ENCODE peak calls at places on chromosomes 11 and 22, in five cellular contexts. H, V, X, F and L are unnamed samples.

GRCh38 chr11:31375866-31376265 is 6.2 kb downstream of the DNAJC24 start:
- DNase-seq in X (no peak), V (no peak), F (no peak), H (no peak), L (no peak)

GRCh38 chr11:118139578-118139977 is 13.0 kb downstream of the SCN4B start:
- DNase-seq in V (no peak), H (no peak), X (no peak), F (no peak), L (peak)

GRCh38 chr22:16917144-16918003 is 90.6 kb downstream of the GAB4 start:
- DNase-seq in V (peak), X (peak), H (peak), F (peak), L (peak)

GRCh38 chr11:28961726-28962125 is 853.5 kb downstream of the METTL15 start:
- DNase-seq in X (no peak), V (no peak), F (no peak), H (no peak), L (no peak)

GRCh38 chr11:133403900-133404299 is 128.4 kb downstream of the OPCML start:
- DNase-seq in F (no peak), V (no peak), H (no peak), X (no peak), L (no peak)

GRCh38 chr22:37281646-37282384 is 493 bp upstream of the CYTH4 start:
- DNase-seq in X (no peak), F (no peak), V (no peak), H (no peak), L (no peak)

GRCh38 chr11:131584694-131585592 is 214.5 kb downstream of the NTM start:
- DNase-seq in H (no peak), V (peak), X (no peak), F (no peak), L (no peak)

GRCh38 chr22:38138961-38139360 is 28.5 kb upstream of the BAIAP2L2 start:
- DNase-seq in H (no peak), V (no peak), F (no peak), X (no peak), L (no peak)

GRCh38 chr11:14578551-14578956 is 58.4 kb upstream of the PSMA1 start:
- DNase-seq in X (peak), V (peak), H (peak), F (peak), L (peak)

GRCh38 chr11:30852091-30852490 is 265.9 kb upstream of the MPPED2 start:
- DNase-seq in X (no peak), H (no peak), F (no peak), V (no peak), L (no peak)

GRCh38 chr11:112835556-112835955 is 125.7 kb upstream of the NCAM1 start:
- DNase-seq in X (no peak), V (no peak), F (no peak), H (no peak), L (no peak)

GRCh38 chr11:107577312-107577711 is 11.8 kb upstream of the ALKBH8 start:
- DNase-seq in H (no peak), X (no peak), F (no peak), V (no peak), L (no peak)

GRCh38 chr11:133815636-133816035 is 29.7 kb downstream of the SPATA19 start:
- DNase-seq in F (no peak), V (no peak), H (no peak), X (no peak), L (no peak)

GRCh38 chr11:68330700-68331337 is 18.4 kb downstream of the LRP5 start:
- DNase-seq in F (no peak), X (no peak), H (no peak), V (no peak), L (no peak)

GRCh38 chr22:25742918-25743708 is 1.1 kb downstream of the MYO18B start:
- DNase-seq in V (peak), H (no peak), X (no peak), F (no peak), L (no peak)

GRCh38 chr11:65305501-65306268 is 9.0 kb upstream of the CDC42EP2 start:
- DNase-seq in F (peak), X (peak), V (no peak), H (peak), L (no peak)

GRCh38 chr11:10925149-10925926 is 67.5 kb upstream of the ZBED5 start:
- DNase-seq in V (no peak), X (no peak), H (no peak), F (no peak), L (no peak)

GRCh38 chr11:88508808-88509581 is 171.5 kb upstream of the CTSC start:
- DNase-seq in H (no peak), V (no peak), X (peak), F (no peak), L (no peak)

GRCh38 chr22:46417268-46417580 is 81.7 kb downstream of the TRMU start:
- DNase-seq in H (no peak), F (no peak), V (no peak), X (no peak), L (no peak)

GRCh38 chr11:23856654-23857053 is 640.2 kb upstream of the LUZP2 start:
- DNase-seq in H (no peak), V (no peak), X (no peak), F (no peak), L (no peak)

GRCh38 chr11:74371269-74372039 is 26.8 kb downstream of the PGM2L1 start:
- DNase-seq in F (no peak), X (no peak), H (no peak), V (no peak), L (no peak)

GRCh38 chr11:1946812-1947480 is at the start of gene MRPL23:
- DNase-seq in F (no peak), H (no peak), V (no peak), X (peak), L (no peak)

GRCh38 chr11:7353100-7353499 is 101.4 kb downstream of the SYT9 start:
- DNase-seq in V (peak), F (no peak), X (peak), H (peak), L (no peak)

GRCh38 chr11:94837317-94837716 is 69.2 kb downstream of the AMOTL1 start:
- DNase-seq in F (no peak), V (no peak), X (no peak), H (no peak), L (no peak)

GRCh38 chr22:43409800-43410199 is 2.0 kb upstream of the MPPED1 start:
- DNase-seq in X (no peak), V (no peak), F (no peak), H (no peak), L (no peak)

GRCh38 chr22:20641919-20642579 is 131.9 kb upstream of the SERPIND1 start:
- DNase-seq in X (no peak), V (no peak), F (no peak), H (no peak), L (no peak)
- TF ChIP-seq POLR2AphosphoS5 in X (no peak), V (no peak), F (no peak), H (no peak), L (no peak)

DNA sequence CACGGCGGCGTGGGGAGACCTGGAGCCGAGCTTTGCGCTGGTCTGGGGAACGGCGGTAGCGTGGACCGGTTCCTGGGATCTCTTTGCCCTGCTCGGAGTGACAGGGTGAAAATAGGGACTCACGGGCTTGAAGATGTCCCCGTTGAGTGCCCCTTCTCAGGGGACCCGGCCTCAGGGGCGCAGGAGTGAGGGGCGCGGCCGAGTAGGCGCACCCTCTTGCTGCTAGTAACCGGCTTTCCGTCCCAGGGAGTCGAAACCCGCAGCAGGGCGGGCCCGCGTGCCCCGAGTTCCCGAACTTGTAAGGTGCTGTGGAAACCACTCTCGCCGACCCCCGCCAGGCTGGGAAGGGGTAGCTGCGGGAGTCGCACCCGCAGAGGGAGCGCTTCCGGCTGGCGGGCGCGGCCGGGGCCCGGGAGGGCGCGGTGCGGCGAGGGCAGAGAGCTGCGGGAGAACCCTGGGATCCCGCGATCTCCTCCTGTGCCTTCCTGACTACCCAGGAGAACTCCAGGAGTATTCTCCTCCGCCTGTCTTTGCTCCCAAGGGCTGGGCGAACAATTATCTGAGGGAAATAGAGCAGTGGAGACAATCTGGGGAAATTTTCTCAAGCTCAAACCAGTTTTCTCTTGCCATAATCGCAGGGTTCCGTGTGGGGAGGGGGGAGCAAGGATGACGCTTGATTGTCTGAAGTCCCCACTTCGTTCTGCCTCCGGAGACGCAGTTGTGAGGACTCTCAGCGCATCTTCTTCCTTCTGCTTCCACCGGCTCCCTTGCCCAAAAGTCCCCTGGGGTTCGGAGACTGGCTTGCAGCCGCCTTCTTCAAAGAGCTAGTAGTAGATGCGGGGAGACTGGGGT is 673 bp downstream of the NELL1 start:
- DNase-seq in H (no peak), V (no peak), X (no peak), F (no peak), L (no peak)
- H3K4me3 ChIP-seq in H (no peak), V (no peak), X (no peak), F (peak), L (peak)

GRCh38 chr22:29949872-29950271 is 66.9 kb downstream of the MTMR3 start:
- DNase-seq in H (no peak), F (no peak), X (no peak), V (no peak), L (no peak)

GRCh38 chr22:29944339-29944738 is 61.4 kb downstream of the MTMR3 start:
- DNase-seq in F (no peak), X (no peak), V (no peak), H (no peak), L (peak)

GRCh38 chr22:29945435-29945834 is 62.5 kb downstream of the MTMR3 start:
- DNase-seq in F (no peak), V (no peak), H (no peak), X (no peak), L (no peak)

GRCh38 chr22:29946220-29946619 is 63.2 kb downstream of the MTMR3 start:
- DNase-seq in H (no peak), V (peak), X (no peak), F (no peak), L (no peak)

GRCh38 chr22:29947410-29948387 is 64.7 kb downstream of the MTMR3 start:
- DNase-seq in X (no peak), H (no peak), V (no peak), F (no peak), L (no peak)
- H3K27ac ChIP-seq in X (no peak), H (no peak), V (no peak), F (no peak), L (no peak)

DNA sequence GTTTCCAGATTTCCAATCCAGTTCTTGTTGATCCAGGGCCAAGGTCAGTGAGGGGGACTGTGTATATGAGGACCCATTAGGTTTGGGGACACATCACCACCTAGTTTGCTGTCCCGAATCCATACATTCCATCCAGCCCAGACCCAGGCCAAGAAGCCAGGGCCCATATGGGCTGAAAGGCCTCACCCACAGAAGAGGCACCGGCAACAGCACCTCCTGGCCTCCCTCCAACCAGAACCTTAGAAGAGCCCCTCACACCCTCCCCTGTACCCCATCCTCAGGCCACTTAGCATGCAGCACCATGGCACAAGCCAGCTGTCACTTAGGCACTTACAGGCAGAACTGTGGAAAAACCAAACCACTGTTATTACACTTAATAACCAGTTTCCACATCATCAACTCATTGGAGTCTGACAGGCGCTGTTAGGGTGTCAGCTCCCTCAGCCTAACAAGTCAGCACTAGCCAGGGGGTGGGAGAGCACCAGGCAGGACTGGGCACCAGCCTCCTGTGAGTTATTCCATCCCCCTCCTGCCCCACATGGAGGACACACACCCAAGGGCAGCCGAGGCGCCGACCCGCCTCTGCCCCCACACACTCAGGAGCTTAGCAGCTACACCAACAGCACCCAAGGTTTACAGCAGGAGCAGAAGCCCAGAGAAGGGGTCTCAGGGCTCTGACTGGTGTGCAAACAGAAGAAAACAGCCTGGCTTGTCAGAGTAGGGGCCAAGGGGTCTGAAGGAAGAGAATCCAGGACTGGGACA is 132.0 kb downstream of the BUD13 start:
- DNase-seq in H (no peak), V (no peak), F (no peak), X (no peak), L (no peak)
- TF ChIP-seq POLR2AphosphoS5 in H (no peak), V (no peak), F (no peak), X (no peak), L (no peak)

GRCh38 chr11:122656631-122657101 is 1.1 kb downstream of the UBASH3B start:
- DNase-seq in X (peak), V (no peak), F (peak), H (no peak), L (no peak)
- H3K4me3 ChIP-seq in X (peak), V (no peak), F (peak), H (peak), L (peak)

DNA sequence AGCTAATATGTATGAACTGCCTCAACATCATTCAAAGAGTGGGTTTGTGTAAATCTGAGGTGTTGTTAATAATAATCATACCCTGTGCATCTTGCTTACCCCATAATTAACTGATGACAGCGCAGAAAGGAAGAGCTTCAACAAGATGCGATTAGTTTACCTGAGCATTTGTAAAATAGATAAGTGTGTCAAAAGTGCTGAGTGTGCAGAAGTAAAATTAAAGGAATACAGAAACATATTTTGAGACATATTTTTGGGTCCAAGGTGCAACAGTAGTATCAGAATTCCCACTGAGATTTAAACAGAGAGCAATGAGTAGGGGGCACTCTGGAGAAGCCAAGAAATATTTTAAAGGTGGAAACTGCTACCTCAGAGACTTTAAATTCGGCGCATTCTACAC is 6.1 kb downstream of the BLID start:
- DNase-seq in V (no peak), H (no peak), F (no peak), X (no peak), L (no peak)
- H3K27ac ChIP-seq in V (no peak), H (no peak), F (no peak), X (no peak), L (no peak)

GRCh38 chr11:35187996-35188395 is 49.0 kb downstream of the CD44 start:
- DNase-seq in V (no peak), H (no peak), F (no peak), X (no peak), L (no peak)
- TF ChIP-seq POLR2AphosphoS5 in V (no peak), H (no peak), F (no peak), X (no peak), L (no peak)